ENCODE peak calls at places on chromosomes 7 and 10, in four cellular contexts. T is activated T-cell treated with anti-CD3 and anti-CD28 coated beads for 4 hours, I is EL, M is neural crest cell. D is an unnamed sample.

GRCh38 chr7:88328787-88329186 is 22.1 kb upstream of the STEAP4 start:
- DNase-seq in T (no peak), M (no peak), I (no peak), D (no peak)

GRCh38 chr7:150463461-150463860 is 13.0 kb downstream of the GIMAP8 start:
- DNase-seq in M (no peak), I (no peak), T (no peak), D (no peak)

GRCh38 chr7:101519324-101520017 is 109.6 kb downstream of the MYL10 start:
- DNase-seq in M (no peak), T (no peak), I (peak; percentile 65), D (no peak)

GRCh38 chr7:45718464-45719330 is 144.5 kb downstream of the ADCY1 start:
- DNase-seq in T (no peak), I (peak; percentile 37), M (no peak), D (no peak)

GRCh38 chr10:29394321-29394932 is 105.6 kb downstream of the LYZL1 start:
- DNase-seq in I (no peak), M (no peak), T (no peak), D (no peak)

GRCh38 chr10:14659626-14660196 is 115.0 kb downstream of the FAM107B start:
- DNase-seq in M (no peak), T (no peak), I (no peak), D (peak; percentile 91)

GRCh38 chr7:44796034-44796503 is 412 bp upstream of the PPIA start:
- DNase-seq in M (no peak), I (peak; percentile 67), T (no peak), D (peak; percentile 33)

GRCh38 chr7:145909956-145910611 is 206.5 kb upstream of the CNTNAP2 start:
- DNase-seq in M (no peak), I (no peak), T (no peak), D (no peak)

GRCh38 chr7:11951909-11952308 is 119.9 kb upstream of the THSD7A start:
- DNase-seq in M (no peak), I (no peak), T (no peak), D (no peak)

GRCh38 chr10:126993208-126993607 is 88.0 kb downstream of the DOCK1 start:
- DNase-seq in T (no peak), I (no peak), M (no peak), D (no peak)

GRCh38 chr10:129927351-129928120 is 36.5 kb downstream of the EBF3 start:
- DNase-seq in I (no peak), T (no peak), M (no peak), D (no peak)

GRCh38 chr10:1377756-1378397 is 321.7 kb downstream of the WDR37 start:
- DNase-seq in M (no peak), T (no peak), I (no peak), D (no peak)

GRCh38 chr7:116502201-116503096 is 2.9 kb downstream of the CAV2 start:
- DNase-seq in M (no peak), I (no peak), T (no peak), D (no peak)

GRCh38 chr10:88292185-88292514 is 291.0 kb downstream of the RNLS start:
- DNase-seq in I (no peak), M (no peak), T (no peak), D (no peak)

GRCh38 chr7:919924-920341 is 34.5 kb downstream of the ADAP1 start:
- DNase-seq in I (no peak), M (no peak), T (no peak), D (no peak)

GRCh38 chr7:137342751-137343482 is 616 bp downstream of the PTN start:
- DNase-seq in M (no peak), I (peak; percentile 11), T (no peak), D (no peak)

GRCh38 chr7:19061331-19061730 is 56.1 kb downstream of the TWIST1 start:
- DNase-seq in T (no peak), M (no peak), I (peak; percentile 4), D (no peak)

GRCh38 chr7:2528481-2529095 is 9.0 kb downstream of the LFNG start:
- DNase-seq in M (no peak), I (no peak), T (no peak), D (no peak)

GRCh38 chr10:122688293-122688989 is 11.2 kb downstream of the C10orf120 start:
- DNase-seq in I (peak; percentile 46), M (no peak), T (no peak), D (no peak)

GRCh38 chr7:64879800-64880199 is 23.3 kb upstream of the ZNF273 start:
- DNase-seq in M (no peak), I (no peak), T (no peak), D (no peak)

GRCh38 chr10:48494073-48494472 is 110.8 kb downstream of the ARHGAP22 start:
- DNase-seq in I (no peak), M (no peak), T (no peak), D (no peak)

GRCh38 chr7:80821781-80822180 is 97.1 kb downstream of the SEMA3C start:
- DNase-seq in M (no peak), T (no peak), I (no peak), D (no peak)

GRCh38 chr10:116168329-116168728 is 104.7 kb downstream of the GFRA1 start:
- DNase-seq in T (no peak), M (no peak), I (no peak), D (no peak)

GRCh38 chr7:141975806-141976523 is 2.4 kb upstream of the TAS2R38 start:
- DNase-seq in M (peak; percentile 91), T (peak; percentile 49), I (peak; percentile 66), D (peak; percentile 22)

GRCh38 chr7:7670490-7670889 is 29.9 kb downstream of the UMAD1 start:
- DNase-seq in I (no peak), T (no peak), M (no peak), D (no peak)

GRCh38 chr10:133458710-133459453 is 5.1 kb downstream of the SCART1 start:
- DNase-seq in M (no peak), I (no peak), T (no peak), D (no peak)

GRCh38 chr10:132541601-132542011 is 4.0 kb downstream of the INPP5A start:
- DNase-seq in M (no peak), I (no peak), T (no peak), D (no peak)

GRCh38 chr7:108079291-108080057 is 50.7 kb downstream of the LAMB4 start:
- DNase-seq in T (no peak), I (peak; percentile 88), M (no peak), D (no peak)

GRCh38 chr10:94858022-94858421 is 80.4 kb upstream of the CYP2C9 start:
- DNase-seq in M (no peak), I (no peak), T (no peak), D (no peak)

GRCh38 chr10:42422911-42423310 is 215.5 kb downstream of the ZNF33B start:
- DNase-seq in I (no peak), M (no peak), T (no peak), D (no peak)

GRCh38 chr7:30880941-30881340 is 30.7 kb upstream of the AQP1 start:
- DNase-seq in I (no peak), M (no peak), T (no peak), D (no peak)

GRCh38 chr7:108442039-108442568 is 14.1 kb downstream of the NRCAM start:
- DNase-seq in M (no peak), I (no peak), T (peak; percentile 9), D (no peak)

GRCh38 chr7:20539201-20539600 is 76.3 kb upstream of the ABCB5 start:
- DNase-seq in T (no peak), M (no peak), I (peak; percentile 15), D (peak; percentile 4)